ENCODE peak calls at places on chromosomes 16 and 17, in five cellular contexts. One of them, this sample, is unnamed.

GRCh38 chr17:44095647-44096496 is 25.3 kb downstream of the G6PC3 start:
- DNase-seq in ovary: peak; percentile 79
- DNase-seq in upper lobe of left lung: peak; percentile 61
- DNase-seq in breast epithelium: no peak
- DNase-seq in GM12878: no peak
- DNase-seq in this sample: peak; percentile 47

GRCh38 chr17:79339311-79339710 is 264.7 kb downstream of the ENGASE start:
- DNase-seq in GM12878: no peak
- DNase-seq in upper lobe of left lung: no peak
- DNase-seq in ovary: no peak
- DNase-seq in breast epithelium: no peak
- DNase-seq in this sample: no peak

GRCh38 chr16:70778901-70779309 is 22.1 kb downstream of the VAC14 start:
- DNase-seq in GM12878: no peak
- DNase-seq in upper lobe of left lung: no peak
- DNase-seq in ovary: peak; percentile 83
- DNase-seq in breast epithelium: peak; percentile 73
- DNase-seq in this sample: peak; percentile 94

GRCh38 chr17:49887744-49888360 is 40.0 kb upstream of the TAC4 start:
- DNase-seq in ovary: no peak
- DNase-seq in breast epithelium: peak; percentile 62
- DNase-seq in upper lobe of left lung: peak; percentile 50
- DNase-seq in GM12878: no peak
- DNase-seq in this sample: no peak

GRCh38 chr17:27522028-27522639 is 65.9 kb downstream of the KSR1 start:
- DNase-seq in ovary: no peak
- DNase-seq in breast epithelium: no peak
- DNase-seq in upper lobe of left lung: no peak
- DNase-seq in GM12878: no peak
- DNase-seq in this sample: no peak

GRCh38 chr17:49106366-49107210 is 26.0 kb upstream of the B4GALNT2 start:
- DNase-seq in breast epithelium: no peak
- DNase-seq in upper lobe of left lung: no peak
- DNase-seq in ovary: no peak
- DNase-seq in GM12878: no peak
- DNase-seq in this sample: peak; percentile 54

GRCh38 chr17:11182430-11182829 is 58.6 kb upstream of the SHISA6 start:
- DNase-seq in ovary: no peak
- DNase-seq in upper lobe of left lung: no peak
- DNase-seq in breast epithelium: no peak
- DNase-seq in GM12878: no peak
- DNase-seq in this sample: no peak

GRCh38 chr16:11345040-11345862 is at the start of gene RMI2:
- DNase-seq in breast epithelium: peak; percentile 97
- DNase-seq in GM12878: peak; percentile 77
- DNase-seq in upper lobe of left lung: peak; percentile 96
- DNase-seq in ovary: peak; percentile 97
- DNase-seq in this sample: peak; percentile 96

GRCh38 chr16:13919330-13919682 is 648 bp upstream of the ERCC4 start:
- DNase-seq in GM12878: no peak
- DNase-seq in upper lobe of left lung: no peak
- DNase-seq in breast epithelium: no peak
- DNase-seq in ovary: peak; percentile 38
- DNase-seq in this sample: no peak

GRCh38 chr17:63950940-63951907 is 19.1 kb upstream of the CD79B start:
- DNase-seq in GM12878: no peak
- DNase-seq in upper lobe of left lung: peak; percentile 30
- DNase-seq in ovary: no peak
- DNase-seq in breast epithelium: no peak
- DNase-seq in this sample: no peak

GRCh38 chr17:219696-220095 is 38.2 kb upstream of the DOC2B start:
- DNase-seq in upper lobe of left lung: no peak
- DNase-seq in ovary: no peak
- DNase-seq in GM12878: no peak
- DNase-seq in breast epithelium: peak; percentile 22
- DNase-seq in this sample: no peak

GRCh38 chr17:43406676-43407645 is 8.2 kb downstream of the ARL4D start:
- DNase-seq in ovary: no peak
- DNase-seq in breast epithelium: no peak
- DNase-seq in GM12878: no peak
- DNase-seq in upper lobe of left lung: no peak
- DNase-seq in this sample: no peak

GRCh38 chr16:47311738-47312505 is 148.9 kb downstream of the ITFG1 start:
- DNase-seq in upper lobe of left lung: no peak
- DNase-seq in GM12878: no peak
- DNase-seq in ovary: no peak
- DNase-seq in breast epithelium: no peak
- DNase-seq in this sample: no peak

GRCh38 chr17:5584383-5584951 is at the start of gene NLRP1:
- DNase-seq in upper lobe of left lung: peak; percentile 92
- DNase-seq in GM12878: peak; percentile 84
- DNase-seq in ovary: peak; percentile 63
- DNase-seq in breast epithelium: peak; percentile 62
- DNase-seq in this sample: peak; percentile 98
- TF ChIP-seq POLR2A in upper lobe of left lung: no peak
- TF ChIP-seq POLR2A in GM12878: peak; percentile 74
- TF ChIP-seq POLR2A in ovary: no peak
- TF ChIP-seq POLR2A in breast epithelium: no peak
- TF ChIP-seq POLR2A in this sample: peak; percentile 40

DNA sequence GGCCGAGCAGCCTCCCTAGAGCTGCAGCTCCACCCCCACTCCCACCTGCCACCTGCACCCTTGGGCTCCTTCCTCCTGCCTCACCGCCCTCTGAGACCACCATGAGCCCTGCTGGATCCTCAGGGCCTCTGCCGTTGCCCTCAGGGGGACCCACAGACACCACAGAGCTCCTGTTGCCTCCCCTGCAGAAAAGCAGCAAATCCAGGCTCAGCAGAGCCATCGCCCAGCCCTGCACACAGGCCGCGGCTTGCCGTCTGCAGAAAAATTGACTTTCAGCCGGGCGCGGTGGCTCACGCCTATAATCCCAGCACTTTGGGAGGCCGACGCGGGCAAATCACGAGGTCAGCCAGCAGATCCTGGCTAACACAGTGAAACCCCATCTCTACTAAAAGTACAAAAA is 7.0 kb upstream of the PPP1R27 start:
- DNase-seq in ovary: no peak
- DNase-seq in upper lobe of left lung: no peak
- DNase-seq in breast epithelium: no peak
- DNase-seq in GM12878: no peak
- DNase-seq in this sample: no peak
- H3K4me3 ChIP-seq in ovary: no peak overlapping the region
- H3K4me3 ChIP-seq in upper lobe of left lung: no peak overlapping the region
- H3K4me3 ChIP-seq in breast epithelium: no peak overlapping the region
- H3K4me3 ChIP-seq in GM12878: no peak overlapping the region
- H3K4me3 ChIP-seq in this sample: no peak overlapping the region

GRCh38 chr17:7254511-7254910 is 2.5 kb downstream of the ELP5 start:
- DNase-seq in ovary: no peak
- DNase-seq in breast epithelium: no peak
- DNase-seq in GM12878: no peak
- DNase-seq in upper lobe of left lung: no peak
- DNase-seq in this sample: no peak

GRCh38 chr17:7250655-7251329 is 742 bp downstream of the CTDNEP1 start:
- DNase-seq in GM12878: no peak
- DNase-seq in ovary: no peak
- DNase-seq in upper lobe of left lung: peak; percentile 48
- DNase-seq in breast epithelium: no peak
- DNase-seq in this sample: peak; percentile 92

GRCh38 chr17:7253082-7253481 is 1.1 kb downstream of the ELP5 start:
- DNase-seq in upper lobe of left lung: no peak
- DNase-seq in breast epithelium: no peak
- DNase-seq in GM12878: no peak
- DNase-seq in ovary: no peak
- DNase-seq in this sample: no peak

GRCh38 chr17:7251330-7252175 is at the start of gene CTDNEP1:
- DNase-seq in ovary: peak; percentile 99
- DNase-seq in upper lobe of left lung: peak; percentile 99
- DNase-seq in GM12878: peak; percentile 98
- DNase-seq in breast epithelium: peak; percentile 98
- DNase-seq in this sample: peak; percentile 99

DNA sequence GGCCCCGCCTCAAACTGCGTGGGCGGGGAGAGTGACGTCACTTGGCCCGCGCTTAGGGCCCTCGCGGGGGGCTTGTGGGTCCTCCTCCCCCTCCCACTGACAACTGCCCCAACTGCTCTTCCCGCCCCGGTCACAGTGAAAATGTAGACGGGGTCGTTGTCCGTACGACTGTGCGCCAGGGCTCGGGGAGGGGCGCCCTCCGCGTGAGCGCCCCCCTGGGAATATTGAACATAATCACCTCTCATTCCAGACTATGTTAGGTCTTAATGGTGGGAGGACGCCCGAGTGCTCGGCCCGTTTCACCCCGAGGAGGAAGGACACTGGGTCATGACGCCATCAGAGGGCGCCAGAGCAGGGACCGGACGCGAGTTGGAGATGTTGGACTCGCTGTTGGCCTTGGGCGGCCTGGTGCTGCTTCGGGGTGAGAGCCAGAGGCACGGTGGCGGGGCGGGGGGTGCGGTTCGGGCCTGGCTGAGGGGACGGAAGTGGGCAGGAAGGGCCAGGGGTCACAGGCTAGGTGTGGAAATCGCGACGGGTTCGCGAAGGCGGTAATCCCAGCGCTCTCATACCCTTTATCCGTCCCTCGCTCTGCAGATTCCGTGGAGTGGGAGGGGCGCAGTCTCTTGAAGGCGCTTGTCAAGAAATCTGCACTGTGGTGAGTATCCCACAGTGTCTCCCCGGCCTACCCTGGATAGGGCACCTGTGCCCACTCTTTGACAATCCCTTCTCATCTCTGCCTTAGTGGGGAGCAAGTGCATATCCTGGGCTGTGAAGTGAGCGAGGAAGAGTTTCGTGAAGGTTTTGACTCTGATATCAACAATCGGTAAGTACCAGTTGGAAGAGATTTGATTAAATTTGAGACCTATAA is at the start of gene ELP5:
- DNase-seq in ovary: peak; percentile 97
- DNase-seq in upper lobe of left lung: peak; percentile 95
- DNase-seq in GM12878: peak; percentile 82
- DNase-seq in breast epithelium: peak; percentile 94
- DNase-seq in this sample: peak; percentile 91
- TF ChIP-seq CTCF in ovary: peak; percentile 55
- TF ChIP-seq CTCF in upper lobe of left lung: peak; percentile 47
- TF ChIP-seq CTCF in GM12878: peak; percentile 42
- TF ChIP-seq CTCF in breast epithelium: peak; percentile 44
- TF ChIP-seq CTCF in this sample: no peak

GRCh38 chr16:28277537-28278388 is 14.6 kb upstream of the SBK1 start:
- DNase-seq in GM12878: peak; percentile 3
- DNase-seq in upper lobe of left lung: peak; percentile 92
- DNase-seq in breast epithelium: peak; percentile 86
- DNase-seq in ovary: peak; percentile 87
- DNase-seq in this sample: peak; percentile 96
- TF ChIP-seq POLR2A in GM12878: no peak
- TF ChIP-seq POLR2A in upper lobe of left lung: no peak
- TF ChIP-seq POLR2A in breast epithelium: no peak
- TF ChIP-seq POLR2A in ovary: no peak
- TF ChIP-seq POLR2A in this sample: no peak

DNA sequence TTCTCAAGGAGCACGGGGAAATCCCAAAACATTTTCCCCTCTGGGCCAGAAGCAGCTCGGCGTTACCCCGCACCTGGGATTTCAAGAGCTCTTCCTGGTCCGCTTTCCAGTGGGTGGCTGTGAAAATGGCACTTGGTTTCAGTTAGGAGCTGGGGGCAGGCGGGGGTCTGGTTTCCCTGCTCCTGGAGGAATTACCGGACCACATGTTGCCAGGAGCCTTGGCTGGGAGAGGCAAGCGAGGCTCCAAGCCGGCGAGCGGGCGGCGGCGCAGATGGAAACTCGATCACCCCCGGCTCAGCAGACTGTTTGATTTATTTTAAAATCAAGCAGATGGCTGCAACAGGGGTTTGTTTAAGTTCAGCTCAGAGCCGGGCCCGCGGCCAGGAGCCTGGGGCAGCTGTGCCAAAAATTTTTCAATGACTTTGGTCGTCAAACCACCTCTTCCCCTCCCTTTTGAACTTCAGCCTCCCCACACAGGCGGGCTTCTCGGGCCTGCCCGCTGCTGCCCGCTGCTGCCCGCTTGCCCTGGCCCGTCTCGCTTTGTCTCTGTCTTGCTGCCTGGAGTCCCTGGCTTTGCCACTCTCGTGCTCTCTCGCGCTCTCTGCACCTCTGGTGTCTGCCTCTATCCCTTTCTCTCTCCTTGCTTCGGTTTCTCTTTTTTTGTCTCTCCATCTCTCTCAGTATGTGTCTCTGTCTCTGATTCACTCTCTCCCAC is 108.0 kb upstream of the CIBAR2 start:
- DNase-seq in breast epithelium: no peak
- DNase-seq in GM12878: no peak
- DNase-seq in ovary: peak; percentile 87
- DNase-seq in upper lobe of left lung: peak; percentile 57
- DNase-seq in this sample: no peak
- H3K4me3 ChIP-seq in breast epithelium: peak overlapping the region; percentile 41
- H3K4me3 ChIP-seq in GM12878: no peak overlapping the region
- H3K4me3 ChIP-seq in ovary: peak overlapping the region; percentile 17
- H3K4me3 ChIP-seq in upper lobe of left lung: peak overlapping the region; percentile 21
- H3K4me3 ChIP-seq in this sample: no peak overlapping the region

GRCh38 chr17:4744999-4745969 is 5.6 kb upstream of the CXCL16 start:
- DNase-seq in GM12878: no peak
- DNase-seq in breast epithelium: no peak
- DNase-seq in upper lobe of left lung: no peak
- DNase-seq in ovary: no peak
- DNase-seq in this sample: no peak

GRCh38 chr17:4742133-4742532 is 2.4 kb upstream of the CXCL16 start:
- DNase-seq in GM12878: no peak
- DNase-seq in ovary: no peak
- DNase-seq in breast epithelium: no peak
- DNase-seq in upper lobe of left lung: no peak
- DNase-seq in this sample: no peak

GRCh38 chr17:4743216-4743615 is 3.5 kb upstream of the CXCL16 start:
- DNase-seq in GM12878: no peak
- DNase-seq in breast epithelium: no peak
- DNase-seq in ovary: no peak
- DNase-seq in upper lobe of left lung: no peak
- DNase-seq in this sample: no peak

GRCh38 chr17:4742629-4743028 is 2.9 kb upstream of the CXCL16 start:
- DNase-seq in GM12878: no peak
- DNase-seq in ovary: no peak
- DNase-seq in upper lobe of left lung: no peak
- DNase-seq in breast epithelium: no peak
- DNase-seq in this sample: no peak

DNA sequence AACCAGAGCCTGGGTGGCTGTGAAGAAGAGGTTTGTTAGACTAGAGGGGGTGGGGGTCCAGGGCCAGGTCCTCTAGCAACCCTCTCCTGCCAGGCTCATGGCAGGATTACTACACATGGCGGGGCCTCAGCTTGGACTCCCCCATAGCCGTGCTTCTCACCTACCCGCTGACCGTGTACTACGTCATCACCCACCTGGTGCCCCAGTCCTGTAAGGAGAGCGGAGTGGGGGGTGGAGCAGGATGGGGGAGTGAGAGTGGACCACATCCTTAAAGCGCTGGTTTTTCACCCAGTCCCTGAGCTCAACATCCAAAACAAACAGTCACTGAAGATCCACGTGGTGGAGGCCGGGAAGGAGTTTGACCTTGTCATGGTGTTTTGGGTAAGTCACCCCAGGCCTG is 4.2 kb upstream of the CXCL16 start:
- DNase-seq in ovary: no peak
- DNase-seq in upper lobe of left lung: no peak
- DNase-seq in GM12878: no peak
- DNase-seq in breast epithelium: no peak
- DNase-seq in this sample: no peak
- TF ChIP-seq CTCF in ovary: no peak
- TF ChIP-seq CTCF in upper lobe of left lung: no peak
- TF ChIP-seq CTCF in GM12878: no peak
- TF ChIP-seq CTCF in breast epithelium: no peak
- TF ChIP-seq CTCF in this sample: no peak